ENCODE peak calls at places on chromosome 4, in ten cellular contexts. One of them, this sample, is unnamed.

GRCh38 chr4:121799208-121799823 is 1.8 kb upstream of the EXOSC9 start:
- DNase-seq in foreskin fibroblast: no peak
- DNase-seq in epithelial cell of esophagus: no peak
- DNase-seq in NCI-H187: no peak
- DNase-seq in CD4-positive, alpha-beta T cell: no peak
- DNase-seq in mesothelial cell of epicardium: no peak
- DNase-seq in DND-41: no peak
- DNase-seq in germinal center: no peak
- DNase-seq in lower leg skin: no peak
- DNase-seq in stimulated activated CD4-positive, alpha-beta T cell treated with anti-CD3 and anti-CD28 coated beads, Interleukin-4, amount 100 ng/mL, for 4 hours: no peak
- DNase-seq in this sample: no peak

GRCh38 chr4:24053906-24054305 is 164.1 kb upstream of the PPARGC1A start:
- DNase-seq in DND-41: no peak
- DNase-seq in stimulated activated CD4-positive, alpha-beta T cell treated with anti-CD3 and anti-CD28 coated beads, Interleukin-4, amount 100 ng/mL, for 4 hours: no peak
- DNase-seq in CD4-positive, alpha-beta T cell: no peak
- DNase-seq in epithelial cell of esophagus: no peak
- DNase-seq in lower leg skin: no peak
- DNase-seq in foreskin fibroblast: no peak
- DNase-seq in mesothelial cell of epicardium: no peak
- DNase-seq in NCI-H187: no peak
- DNase-seq in germinal center: no peak
- DNase-seq in this sample: no peak

GRCh38 chr4:172061204-172061603 is 248.0 kb downstream of the GALNTL6 start:
- DNase-seq in mesothelial cell of epicardium: no peak
- DNase-seq in epithelial cell of esophagus: peak; percentile 1
- DNase-seq in foreskin fibroblast: no peak
- DNase-seq in DND-41: no peak
- DNase-seq in stimulated activated CD4-positive, alpha-beta T cell treated with anti-CD3 and anti-CD28 coated beads, Interleukin-4, amount 100 ng/mL, for 4 hours: no peak
- DNase-seq in CD4-positive, alpha-beta T cell: no peak
- DNase-seq in germinal center: no peak
- DNase-seq in NCI-H187: no peak
- DNase-seq in lower leg skin: no peak
- DNase-seq in this sample: no peak

GRCh38 chr4:38728651-38729141 is 54.1 kb downstream of the TLR10 start:
- DNase-seq in mesothelial cell of epicardium: no peak
- DNase-seq in germinal center: no peak
- DNase-seq in CD4-positive, alpha-beta T cell: no peak
- DNase-seq in lower leg skin: no peak
- DNase-seq in NCI-H187: peak; percentile 31
- DNase-seq in foreskin fibroblast: no peak
- DNase-seq in DND-41: no peak
- DNase-seq in epithelial cell of esophagus: peak; percentile 39
- DNase-seq in stimulated activated CD4-positive, alpha-beta T cell treated with anti-CD3 and anti-CD28 coated beads, Interleukin-4, amount 100 ng/mL, for 4 hours: no peak
- DNase-seq in this sample: no peak

GRCh38 chr4:169116270-169116901 is 106.3 kb upstream of the CBR4 start:
- DNase-seq in NCI-H187: no peak
- DNase-seq in germinal center: no peak
- DNase-seq in lower leg skin: no peak
- DNase-seq in epithelial cell of esophagus: peak; percentile 59
- DNase-seq in stimulated activated CD4-positive, alpha-beta T cell treated with anti-CD3 and anti-CD28 coated beads, Interleukin-4, amount 100 ng/mL, for 4 hours: no peak
- DNase-seq in DND-41: no peak
- DNase-seq in CD4-positive, alpha-beta T cell: no peak
- DNase-seq in foreskin fibroblast: peak; percentile 31
- DNase-seq in mesothelial cell of epicardium: no peak
- DNase-seq in this sample: no peak

GRCh38 chr4:62131049-62131448 is 930.9 kb downstream of the ADGRL3 start:
- DNase-seq in mesothelial cell of epicardium: no peak
- DNase-seq in stimulated activated CD4-positive, alpha-beta T cell treated with anti-CD3 and anti-CD28 coated beads, Interleukin-4, amount 100 ng/mL, for 4 hours: no peak
- DNase-seq in NCI-H187: no peak
- DNase-seq in lower leg skin: no peak
- DNase-seq in epithelial cell of esophagus: no peak
- DNase-seq in germinal center: no peak
- DNase-seq in DND-41: no peak
- DNase-seq in CD4-positive, alpha-beta T cell: no peak
- DNase-seq in foreskin fibroblast: no peak
- DNase-seq in this sample: no peak

GRCh38 chr4:55255171-55255570 is 90.9 kb upstream of the SRD5A3 start:
- DNase-seq in CD4-positive, alpha-beta T cell: no peak
- DNase-seq in lower leg skin: no peak
- DNase-seq in germinal center: no peak
- DNase-seq in stimulated activated CD4-positive, alpha-beta T cell treated with anti-CD3 and anti-CD28 coated beads, Interleukin-4, amount 100 ng/mL, for 4 hours: no peak
- DNase-seq in DND-41: no peak
- DNase-seq in epithelial cell of esophagus: no peak
- DNase-seq in mesothelial cell of epicardium: no peak
- DNase-seq in foreskin fibroblast: peak; percentile 29
- DNase-seq in NCI-H187: no peak
- DNase-seq in this sample: no peak

GRCh38 chr4:122617597-122618593 is 3.0 kb downstream of the IL21 start:
- DNase-seq in stimulated activated CD4-positive, alpha-beta T cell treated with anti-CD3 and anti-CD28 coated beads, Interleukin-4, amount 100 ng/mL, for 4 hours: no peak
- DNase-seq in mesothelial cell of epicardium: no peak
- DNase-seq in CD4-positive, alpha-beta T cell: no peak
- DNase-seq in foreskin fibroblast: no peak
- DNase-seq in epithelial cell of esophagus: no peak
- DNase-seq in NCI-H187: no peak
- DNase-seq in DND-41: no peak
- DNase-seq in lower leg skin: no peak
- DNase-seq in germinal center: no peak
- DNase-seq in this sample: no peak

GRCh38 chr4:145660064-145660463 is 19.9 kb upstream of the C4orf51 start:
- DNase-seq in CD4-positive, alpha-beta T cell: no peak
- DNase-seq in NCI-H187: no peak
- DNase-seq in stimulated activated CD4-positive, alpha-beta T cell treated with anti-CD3 and anti-CD28 coated beads, Interleukin-4, amount 100 ng/mL, for 4 hours: no peak
- DNase-seq in germinal center: no peak
- DNase-seq in lower leg skin: no peak
- DNase-seq in DND-41: no peak
- DNase-seq in mesothelial cell of epicardium: no peak
- DNase-seq in foreskin fibroblast: no peak
- DNase-seq in epithelial cell of esophagus: no peak
- DNase-seq in this sample: no peak

GRCh38 chr4:26826721-26827120 is 33.9 kb upstream of the STIM2 start:
- DNase-seq in DND-41: no peak
- DNase-seq in stimulated activated CD4-positive, alpha-beta T cell treated with anti-CD3 and anti-CD28 coated beads, Interleukin-4, amount 100 ng/mL, for 4 hours: no peak
- DNase-seq in foreskin fibroblast: no peak
- DNase-seq in mesothelial cell of epicardium: no peak
- DNase-seq in germinal center: peak; percentile 79
- DNase-seq in CD4-positive, alpha-beta T cell: no peak
- DNase-seq in NCI-H187: no peak
- DNase-seq in lower leg skin: peak; percentile 35
- DNase-seq in epithelial cell of esophagus: no peak
- DNase-seq in this sample: no peak

GRCh38 chr4:80912350-80912749 is 118.2 kb upstream of the BMP3 start:
- DNase-seq in CD4-positive, alpha-beta T cell: no peak
- DNase-seq in germinal center: no peak
- DNase-seq in epithelial cell of esophagus: no peak
- DNase-seq in lower leg skin: no peak
- DNase-seq in foreskin fibroblast: no peak
- DNase-seq in stimulated activated CD4-positive, alpha-beta T cell treated with anti-CD3 and anti-CD28 coated beads, Interleukin-4, amount 100 ng/mL, for 4 hours: no peak
- DNase-seq in NCI-H187: no peak
- DNase-seq in mesothelial cell of epicardium: no peak
- DNase-seq in DND-41: no peak
- DNase-seq in this sample: no peak

GRCh38 chr4:184807261-184807660 is 18.5 kb downstream of the ACSL1 start:
- DNase-seq in NCI-H187: no peak
- DNase-seq in DND-41: no peak
- DNase-seq in germinal center: no peak
- DNase-seq in CD4-positive, alpha-beta T cell: no peak
- DNase-seq in foreskin fibroblast: no peak
- DNase-seq in epithelial cell of esophagus: no peak
- DNase-seq in lower leg skin: no peak
- DNase-seq in stimulated activated CD4-positive, alpha-beta T cell treated with anti-CD3 and anti-CD28 coated beads, Interleukin-4, amount 100 ng/mL, for 4 hours: no peak
- DNase-seq in mesothelial cell of epicardium: no peak
- DNase-seq in this sample: no peak

This sample was measured in activated T-cell treated with anti-CD3 and anti-CD28 coated beads, Interleukin-2, amount 50 U/mL, for 4 hours.